ENCODE peak calls at places on chromosomes 2 and 18, in four cellular contexts. One of them, this sample, is unnamed.

GRCh38 chr18:10317864-10318685 is 136.4 kb upstream of the APCDD1 start:
- DNase-seq in HEK293T: no peak
- DNase-seq in hepatic stellate cell: no peak
- DNase-seq in HT1080: no peak
- DNase-seq in this sample: no peak

GRCh38 chr2:128715360-128715759 is 396.7 kb upstream of the HS6ST1 start:
- DNase-seq in HEK293T: no peak
- DNase-seq in hepatic stellate cell: no peak
- DNase-seq in HT1080: no peak
- DNase-seq in this sample: no peak

GRCh38 chr2:143482316-143482715 is 353.1 kb downstream of the ARHGAP15 start:
- DNase-seq in HEK293T: no peak
- DNase-seq in hepatic stellate cell: peak; percentile 10
- DNase-seq in HT1080: no peak
- DNase-seq in this sample: no peak

GRCh38 chr18:21706386-21706865 is 1.9 kb upstream of the ABHD3 start:
- DNase-seq in HEK293T: no peak
- DNase-seq in hepatic stellate cell: no peak
- DNase-seq in HT1080: no peak
- DNase-seq in this sample: no peak

GRCh38 chr2:11539317-11540147 is 5.7 kb downstream of the GREB1 start:
- DNase-seq in HEK293T: no peak
- DNase-seq in hepatic stellate cell: no peak
- DNase-seq in HT1080: no peak
- DNase-seq in this sample: no peak

GRCh38 chr2:100239513-100240210 is 82.6 kb downstream of the LONRF2 start:
- DNase-seq in HEK293T: no peak
- DNase-seq in hepatic stellate cell: no peak
- DNase-seq in HT1080: no peak
- DNase-seq in this sample: no peak

GRCh38 chr18:79393626-79394401 is 1.9 kb upstream of the NFATC1 start:
- DNase-seq in HEK293T: peak; percentile 68
- DNase-seq in hepatic stellate cell: peak; percentile 95
- DNase-seq in HT1080: peak; percentile 69
- DNase-seq in this sample: peak; percentile 17

GRCh38 chr2:21333249-21333648 is 209.5 kb downstream of the TDRD15 start:
- DNase-seq in HEK293T: no peak
- DNase-seq in hepatic stellate cell: no peak
- DNase-seq in HT1080: no peak
- DNase-seq in this sample: no peak

GRCh38 chr2:64318476-64318748 is 135.6 kb upstream of the LGALSL start:
- DNase-seq in HEK293T: no peak
- DNase-seq in hepatic stellate cell: no peak
- DNase-seq in HT1080: no peak
- DNase-seq in this sample: peak; percentile 25

GRCh38 chr2:24919100-24919976 is 699 bp downstream of the ADCY3 start:
- DNase-seq in HEK293T: peak; percentile 62
- DNase-seq in hepatic stellate cell: peak; percentile 60
- DNase-seq in HT1080: no peak
- DNase-seq in this sample: peak; percentile 46

GRCh38 chr2:238576674-238577073 is 149.9 kb downstream of the ASB1 start:
- DNase-seq in HEK293T: no peak
- DNase-seq in hepatic stellate cell: no peak
- DNase-seq in HT1080: no peak
- DNase-seq in this sample: no peak

GRCh38 chr18:46297621-46298020 is 193.4 kb downstream of the HAUS1 start:
- DNase-seq in HEK293T: no peak
- DNase-seq in hepatic stellate cell: no peak
- DNase-seq in HT1080: no peak
- DNase-seq in this sample: no peak

GRCh38 chr2:6352906-6353515 is 512.7 kb downstream of the CMPK2 start:
- DNase-seq in HEK293T: peak; percentile 55
- DNase-seq in hepatic stellate cell: no peak
- DNase-seq in HT1080: peak; percentile 47
- DNase-seq in this sample: peak; percentile 18

GRCh38 chr2:50126845-50127244 is 905.1 kb downstream of the NRXN1 start:
- DNase-seq in HEK293T: no peak
- DNase-seq in hepatic stellate cell: no peak
- DNase-seq in HT1080: no peak
- DNase-seq in this sample: no peak

GRCh38 chr2:19059076-19059475 is 299.3 kb downstream of the OSR1 start:
- DNase-seq in HEK293T: no peak
- DNase-seq in hepatic stellate cell: no peak
- DNase-seq in HT1080: no peak
- DNase-seq in this sample: no peak

GRCh38 chr2:48578313-48578712 is 39.3 kb upstream of the GTF2A1L start:
- DNase-seq in HEK293T: no peak
- DNase-seq in hepatic stellate cell: no peak
- DNase-seq in HT1080: no peak
- DNase-seq in this sample: no peak

GRCh38 chr2:198757069-198757468 is 700.7 kb downstream of the SATB2 start:
- DNase-seq in HEK293T: no peak
- DNase-seq in hepatic stellate cell: no peak
- DNase-seq in HT1080: no peak
- DNase-seq in this sample: no peak

GRCh38 chr18:10490401-10491289 is 35.2 kb upstream of the NAPG start:
- DNase-seq in HEK293T: peak; percentile 41
- DNase-seq in hepatic stellate cell: no peak
- DNase-seq in HT1080: peak; percentile 38
- DNase-seq in this sample: peak; percentile 95

GRCh38 chr2:170822885-170823799 is 6.5 kb downstream of the GAD1 start:
- DNase-seq in HEK293T: no peak
- DNase-seq in hepatic stellate cell: no peak
- DNase-seq in HT1080: no peak
- DNase-seq in this sample: no peak

GRCh38 chr2:222854773-222855700 is 5.8 kb upstream of the ACSL3 start:
- DNase-seq in HEK293T: no peak
- DNase-seq in hepatic stellate cell: no peak
- DNase-seq in HT1080: no peak
- DNase-seq in this sample: no peak

GRCh38 chr2:142989276-142990204 is 112.1 kb downstream of the KYNU start:
- DNase-seq in HEK293T: peak; percentile 27
- DNase-seq in hepatic stellate cell: no peak
- DNase-seq in HT1080: peak; percentile 51
- DNase-seq in this sample: peak; percentile 43

GRCh38 chr18:63307555-63308200 is 11.9 kb downstream of the BCL2 start:
- DNase-seq in HEK293T: no peak
- DNase-seq in hepatic stellate cell: no peak
- DNase-seq in HT1080: no peak
- DNase-seq in this sample: no peak

GRCh38 chr2:11914455-11914854 is 168.0 kb downstream of the LPIN1 start:
- DNase-seq in HEK293T: no peak
- DNase-seq in hepatic stellate cell: no peak
- DNase-seq in HT1080: peak; percentile 60
- DNase-seq in this sample: no peak

GRCh38 chr2:240622631-240623235 is 2.5 kb upstream of the GPR35 start:
- DNase-seq in HEK293T: no peak
- DNase-seq in hepatic stellate cell: no peak
- DNase-seq in HT1080: no peak
- DNase-seq in this sample: no peak

GRCh38 chr18:711330-711692 is 1.1 kb downstream of the ENOSF1 start:
- DNase-seq in HEK293T: no peak
- DNase-seq in hepatic stellate cell: no peak
- DNase-seq in HT1080: no peak
- DNase-seq in this sample: no peak

GRCh38 chr2:10454505-10454904 is 6.4 kb upstream of the ODC1 start:
- DNase-seq in HEK293T: no peak
- DNase-seq in hepatic stellate cell: no peak
- DNase-seq in HT1080: no peak
- DNase-seq in this sample: no peak

GRCh38 chr2:179340678-179341077 is 76.0 kb upstream of the SESTD1 start:
- DNase-seq in HEK293T: no peak
- DNase-seq in hepatic stellate cell: no peak
- DNase-seq in HT1080: no peak
- DNase-seq in this sample: no peak

GRCh38 chr2:206442854-206443734 is at the start of gene ADAM23:
- DNase-seq in HEK293T: peak; percentile 90
- DNase-seq in hepatic stellate cell: peak; percentile 70
- DNase-seq in HT1080: peak; percentile 32
- DNase-seq in this sample: peak; percentile 14

GRCh38 chr2:180542510-180542909 is 437.9 kb upstream of the UBE2E3 start:
- DNase-seq in HEK293T: no peak
- DNase-seq in hepatic stellate cell: no peak
- DNase-seq in HT1080: no peak
- DNase-seq in this sample: no peak

GRCh38 chr2:237154894-237155851 is 69.5 kb downstream of the COPS8 start:
- DNase-seq in HEK293T: no peak
- DNase-seq in hepatic stellate cell: no peak
- DNase-seq in HT1080: no peak
- DNase-seq in this sample: peak; percentile 76

GRCh38 chr2:235595420-235596010 is 101.7 kb downstream of the AGAP1 start:
- DNase-seq in HEK293T: peak; percentile 57
- DNase-seq in hepatic stellate cell: peak; percentile 74
- DNase-seq in HT1080: peak; percentile 69
- DNase-seq in this sample: peak; percentile 55